ENCODE peak calls at places on chromosome 11, in five cellular contexts. P is GM19239; T is WTC11; A is ovary; M is effector memory CD4-positive, alpha-beta T cell. U is an unnamed sample.

GRCh38 chr11:105609341-105609781 is 512 bp upstream of the GRIA4 start:
- DNase-seq in P (no peak), T (peak; percentile 38), A (no peak), M (no peak), U (no peak)

GRCh38 chr11:63769044-63769718 is 606 bp upstream of the ZFTA start:
- DNase-seq in P (peak; percentile 54), T (peak; percentile 32), A (peak; percentile 56), M (peak; percentile 3), U (no peak)

GRCh38 chr11:1333860-1334259 is 24.4 kb upstream of the TOLLIP start:
- DNase-seq in P (no peak), T (no peak), A (no peak), M (no peak), U (no peak)

GRCh38 chr11:47553417-47553746 is 450 bp upstream of the CELF1 start:
- DNase-seq in P (no peak), T (no peak), A (no peak), M (no peak), U (no peak)

GRCh38 chr11:62689421-62690183 is at the start of gene LRRN4CL:
- DNase-seq in P (no peak), T (no peak), A (peak; percentile 94), M (no peak), U (no peak)

GRCh38 chr11:124793466-124794278 is 6.5 kb downstream of the MSANTD2 start:
- DNase-seq in P (peak; percentile 25), T (peak; percentile 25), A (no peak), M (no peak), U (no peak)

GRCh38 chr11:62267576-62267975 is 2.4 kb upstream of the SCGB2A2 start:
- DNase-seq in P (no peak), T (no peak), A (no peak), M (no peak), U (no peak)

GRCh38 chr11:113496026-113496651 is 20.9 kb upstream of the DRD2 start:
- DNase-seq in P (no peak), T (no peak), A (no peak), M (no peak), U (no peak)

GRCh38 chr11:33775064-33775807 is 916 bp upstream of the FBXO3 start:
- DNase-seq in P (no peak), T (no peak), A (no peak), M (no peak), U (no peak)

GRCh38 chr11:57459112-57460016 is 964 bp upstream of the RTN4RL2 start:
- DNase-seq in P (no peak), T (peak; percentile 41), A (no peak), M (no peak), U (no peak)

GRCh38 chr11:107882095-107882820 is 23.7 kb upstream of the SLC35F2 start:
- DNase-seq in P (no peak), T (no peak), A (no peak), M (no peak), U (no peak)

GRCh38 chr11:5596611-5597201 is at the start of gene TRIM6:
- DNase-seq in P (peak; percentile 12), T (peak; percentile 66), A (peak; percentile 71), M (no peak), U (no peak)

GRCh38 chr11:66843776-66844495 is 695 bp downstream of the RCE1 start:
- DNase-seq in P (no peak), T (no peak), A (no peak), M (no peak), U (no peak)

GRCh38 chr11:69971741-69972140 is 106.4 kb upstream of the ANO1 start:
- DNase-seq in P (no peak), T (no peak), A (no peak), M (no peak), U (no peak)

GRCh38 chr11:68523743-68524142 is 63.2 kb downstream of the PPP6R3 start:
- DNase-seq in P (no peak), T (no peak), A (no peak), M (no peak), U (no peak)

GRCh38 chr11:1780700-1781592 is 17.2 kb upstream of the CTSD start:
- DNase-seq in P (no peak), T (no peak), A (no peak), M (no peak), U (no peak)

GRCh38 chr11:121553806-121554205 is 101.0 kb upstream of the SORL1-AS1 start:
- DNase-seq in P (no peak), T (no peak), A (no peak), M (no peak), U (no peak)

GRCh38 chr11:82848829-82849228 is 51.4 kb downstream of the PRCP start:
- DNase-seq in P (no peak), T (no peak), A (no peak), M (no peak), U (no peak)

GRCh38 chr11:7415537-7415817 is 69.8 kb upstream of the OLFML1 start:
- DNase-seq in P (no peak), T (no peak), A (no peak), M (no peak), U (no peak)

GRCh38 chr11:75582935-75583709 is 21.1 kb downstream of the SERPINH1 start:
- DNase-seq in P (peak; percentile 64), T (peak; percentile 77), A (peak; percentile 82), M (peak; percentile 20), U (peak; percentile 34)

GRCh38 chr11:73262851-73263495 is 9.2 kb upstream of the P2RY6 start:
- DNase-seq in P (no peak), T (no peak), A (no peak), M (no peak), U (no peak)

GRCh38 chr11:105274631-105275030 is 135.1 kb upstream of the CARD18 start:
- DNase-seq in P (no peak), T (no peak), A (no peak), M (no peak), U (no peak)

GRCh38 chr11:76197332-76197731 is 9.0 kb downstream of the WNT11 start:
- DNase-seq in P (no peak), T (no peak), A (no peak), M (no peak), U (no peak)

GRCh38 chr11:130999992-131000770 is 83.9 kb upstream of the SNX19 start:
- DNase-seq in P (no peak), T (no peak), A (no peak), M (no peak), U (no peak)

U was measured in effector CD8-positive, alpha-beta T cell.